ENCODE peak calls at places on chromosomes 13 and 19, in five cellular contexts. D is gastrocnemius medialis, N is brain microvascular endothelial cell, M is body of pancreas, I is fibroblast of lung. O is an unnamed sample.

GRCh38 chr19:52689804-52690394 is 44.9 kb downstream of the ZNF611 start:
- DNase-seq in D (peak), N (no peak), M (peak), I (no peak), O (no peak)

GRCh38 chr19:38255759-38256052 is 468 bp downstream of the PPP1R14A start:
- DNase-seq in D (no peak), N (no peak), M (peak), I (peak), O (no peak)

GRCh38 chr13:107144432-107144831 is 576.5 kb upstream of the ARGLU1 start:
- DNase-seq in D (no peak), N (no peak), M (no peak), I (peak), O (peak)

GRCh38 chr19:46387713-46388130 is 25.6 kb downstream of the CCDC8 start:
- DNase-seq in D (no peak), N (no peak), M (no peak), I (no peak), O (no peak)

GRCh38 chr13:41356788-41357187 is 45.7 kb downstream of the NAA16 start:
- DNase-seq in D (no peak), N (no peak), M (no peak), I (no peak), O (peak)

GRCh38 chr13:20901668-20902437 is 693 bp downstream of the XPO4 start:
- DNase-seq in D (peak), N (no peak), M (peak), I (peak), O (peak)

GRCh38 chr19:47106819-47107200 is 6.8 kb downstream of the ZC3H4 start:
- DNase-seq in D (no peak), N (no peak), M (no peak), I (peak), O (no peak)

GRCh38 chr13:107421951-107422350 is 793.4 kb downstream of the LIG4 start:
- DNase-seq in D (no peak), N (peak), M (no peak), I (peak), O (no peak)

GRCh38 chr19:426725-427445 is 17.9 kb upstream of the C2CD4C start:
- DNase-seq in D (no peak), N (no peak), M (no peak), I (no peak), O (no peak)

GRCh38 chr13:28535734-28536133 is 40.8 kb upstream of the FLT1 start:
- DNase-seq in D (no peak), N (no peak), M (no peak), I (no peak), O (no peak)

GRCh38 chr13:59012731-59013130 is 1151.0 kb downstream of the DIAPH3 start:
- DNase-seq in D (no peak), N (no peak), M (no peak), I (no peak), O (no peak)

GRCh38 chr13:59016250-59016649 is 1147.5 kb downstream of the DIAPH3 start:
- DNase-seq in D (no peak), N (peak), M (no peak), I (peak), O (no peak)
- H3K4me3 ChIP-seq in D (no peak), N (no peak), M (no peak), I (no peak), O (no peak)

GRCh38 chr13:114066956-114067355 is 65.5 kb downstream of the RASA3 start:
- DNase-seq in D (no peak), N (no peak), M (no peak), I (no peak), O (no peak)

GRCh38 chr13:114065926-114066774 is 66.3 kb downstream of the RASA3 start:
- DNase-seq in D (no peak), N (no peak), M (no peak), I (no peak), O (no peak)

GRCh38 chr13:114064516-114065140 is 67.8 kb downstream of the RASA3 start:
- DNase-seq in D (no peak), N (no peak), M (no peak), I (peak), O (peak)

GRCh38 chr13:114063545-114064515 is 68.6 kb downstream of the RASA3 start:
- DNase-seq in D (peak), N (no peak), M (peak), I (peak), O (peak)

GRCh38 chr13:114065141-114065925 is 67.1 kb downstream of the RASA3 start:
- DNase-seq in D (peak), N (peak), M (peak), I (peak), O (peak)
- H3K4me3 ChIP-seq in D (peak), N (peak), M (no peak), I (peak), O (peak)

GRCh38 chr13:113835461-113836274 is 28.2 kb downstream of the GAS6 start:
- DNase-seq in D (no peak), N (no peak), M (no peak), I (peak), O (peak)

GRCh38 chr13:113839536-113840204 is 24.2 kb downstream of the GAS6 start:
- DNase-seq in D (no peak), N (no peak), M (peak), I (no peak), O (no peak)

GRCh38 chr13:113838711-113839201 is 25.1 kb downstream of the GAS6 start:
- DNase-seq in D (no peak), N (no peak), M (no peak), I (no peak), O (no peak)

GRCh38 chr13:113836917-113837553 is 26.8 kb downstream of the GAS6 start:
- DNase-seq in D (peak), N (peak), M (peak), I (peak), O (peak)

DNA sequence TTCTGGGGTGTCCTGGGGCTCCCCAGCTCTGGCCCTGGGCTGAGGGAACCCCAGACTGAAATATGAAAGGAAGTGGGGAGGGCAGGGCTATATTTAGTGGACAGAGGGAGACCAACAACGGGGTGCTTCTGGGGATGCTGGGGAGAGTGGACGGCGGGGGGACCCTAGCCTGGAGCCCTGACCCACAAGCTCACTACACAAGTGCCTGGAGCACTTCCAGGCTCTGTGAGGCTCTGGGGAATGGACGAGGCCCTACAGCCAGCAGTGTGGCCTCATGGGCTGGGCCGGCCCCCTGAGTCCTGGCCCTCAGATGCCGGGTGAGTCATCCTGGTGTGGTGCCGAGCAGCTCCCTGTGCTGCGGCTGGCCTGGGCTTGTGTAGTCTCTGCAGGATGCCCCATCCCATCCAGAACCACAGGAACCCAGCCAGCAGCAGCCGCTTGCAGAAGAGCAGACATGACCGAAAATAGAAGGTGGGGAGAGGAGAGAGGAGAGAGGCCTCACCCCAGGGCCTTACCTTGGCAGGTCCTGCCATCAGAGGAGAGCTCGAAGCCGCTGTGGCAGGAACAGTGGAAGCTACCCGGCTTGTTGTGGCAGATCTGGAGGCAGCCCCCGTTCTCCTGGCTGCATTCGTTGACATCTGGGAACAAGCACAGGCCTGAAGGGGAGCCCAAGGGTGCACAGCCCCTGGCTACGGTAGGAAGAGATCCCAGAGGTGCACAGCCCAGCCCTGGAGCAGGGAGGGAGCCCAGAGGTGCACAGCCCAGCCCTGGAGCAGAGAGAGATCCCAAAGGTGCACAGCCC is 26.1 kb downstream of the GAS6 start:
- DNase-seq in D (peak), N (peak), M (peak), I (peak), O (peak)
- H3K4me3 ChIP-seq in D (peak), N (peak), M (no peak), I (peak), O (peak)

GRCh38 chr19:3722443-3723109 is 14.4 kb downstream of the TJP3 start:
- DNase-seq in D (no peak), N (no peak), M (peak), I (no peak), O (peak)

GRCh38 chr19:3723883-3724282 is 15.7 kb downstream of the TJP3 start:
- DNase-seq in D (no peak), N (no peak), M (no peak), I (no peak), O (no peak)

GRCh38 chr19:3721900-3722442 is 13.8 kb downstream of the TJP3 start:
- DNase-seq in D (no peak), N (no peak), M (no peak), I (no peak), O (no peak)

GRCh38 chr19:3721131-3721899 is 13.1 kb downstream of the TJP3 start:
- DNase-seq in D (peak), N (peak), M (peak), I (peak), O (peak)

DNA sequence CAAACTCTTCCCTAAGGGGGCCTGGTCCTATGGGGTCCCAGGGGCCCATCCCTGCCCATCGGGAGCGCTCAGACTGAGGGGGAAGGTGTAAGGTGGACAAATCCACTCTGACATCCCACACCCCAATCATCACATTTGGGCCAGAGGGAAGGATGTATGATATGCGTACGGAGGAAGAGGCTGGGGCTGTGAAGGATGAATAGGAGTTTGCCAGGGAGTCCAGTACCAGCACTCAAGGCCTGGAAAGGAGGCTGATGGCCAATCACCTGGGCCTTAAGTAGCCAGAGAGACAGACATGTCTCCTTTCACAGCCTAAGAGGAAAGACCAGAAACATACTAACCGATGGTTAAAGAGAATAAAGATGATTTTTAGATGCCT is 14.9 kb downstream of the TJP3 start:
- DNase-seq in D (no peak), N (no peak), M (no peak), I (no peak), O (no peak)
- H3K4me3 ChIP-seq in D (no peak), N (no peak), M (no peak), I (no peak), O (no peak)

GRCh38 chr19:41325640-41325946 is 15.6 kb downstream of the CCDC97 start:
- DNase-seq in D (no peak), N (no peak), M (no peak), I (no peak), O (no peak)
- H3K4me3 ChIP-seq in D (peak), N (peak), M (no peak), I (peak), O (peak)

GRCh38 chr13:35699805-35700204 is 223.3 kb upstream of the MAB21L1 start:
- DNase-seq in D (no peak), N (peak), M (no peak), I (peak), O (peak)
- H3K4me3 ChIP-seq in D (no peak), N (no peak), M (no peak), I (peak), O (peak)

GRCh38 chr13:34899888-34900287 is 42.2 kb upstream of the NBEA start:
- DNase-seq in D (no peak), N (no peak), M (no peak), I (no peak), O (no peak)
- H3K4me3 ChIP-seq in D (no peak), N (no peak), M (no peak), I (no peak), O (no peak)